ENCODE peak calls at places on chromosomes 2 and 18, in nine cellular contexts. K is left lung, I is psoas muscle, T is heart right ventricle, S is endodermal cell, V is heart left ventricle, C is neuronal stem cell, N is neural progenitor cell, H is SK-N-SH. U is an unnamed sample. For H3K27me3, the result is how much of the 10 kb centered on the place peaks cover.

GRCh38 chr2:140154271-140154670 is 1374.1 kb upstream of the NXPH2 start:
- DNase-seq in C (no peak), I (no peak), T (no peak), V (no peak), H (no peak), N (no peak), S (peak), K (no peak), U (no peak)

GRCh38 chr2:14572588-14573089 is 59.9 kb upstream of the LRATD1 start:
- DNase-seq in V (no peak), T (no peak), N (no peak), I (no peak), C (no peak), H (no peak), K (no peak), S (no peak), U (no peak)

GRCh38 chr18:56712761-56713160 is 61.6 kb downstream of the WDR7 start:
- DNase-seq in V (no peak), K (no peak), I (no peak), S (no peak), N (no peak), C (no peak), T (no peak), H (no peak), U (no peak)

GRCh38 chr2:188181439-188181838 is 110.2 kb upstream of the GULP1 start:
- DNase-seq in T (no peak), K (no peak), S (peak), V (no peak), N (peak), H (no peak), C (no peak), I (no peak), U (no peak)

GRCh38 chr2:150639917-150640538 is 152.6 kb upstream of the RND3 start:
- DNase-seq in K (no peak), I (no peak), C (no peak), H (no peak), N (no peak), T (no peak), S (no peak), V (no peak), U (no peak)

GRCh38 chr18:10424576-10425314 is 29.7 kb upstream of the APCDD1 start:
- DNase-seq in V (no peak), N (no peak), I (peak), K (no peak), S (no peak), C (no peak), T (peak), H (no peak), U (no peak)

GRCh38 chr2:113181491-113182051 is 7.8 kb downstream of the PSD4 start:
- DNase-seq in H (no peak), T (no peak), I (no peak), K (peak), S (no peak), N (no peak), C (no peak), V (no peak), U (no peak)

GRCh38 chr18:13291299-13291698 is 72.7 kb downstream of the LDLRAD4 start:
- DNase-seq in K (no peak), V (no peak), N (no peak), H (no peak), T (no peak), I (no peak), S (no peak), C (no peak), U (peak)

GRCh38 chr2:88669371-88670214 is 21.9 kb upstream of the RPIA start:
- DNase-seq in C (no peak), K (no peak), T (no peak), H (peak), V (peak), N (peak), I (no peak), S (peak), U (peak)

GRCh38 chr2:159201321-159202063 is 85.0 kb downstream of the WDSUB1 start:
- DNase-seq in I (no peak), H (no peak), K (no peak), C (no peak), S (no peak), N (no peak), T (no peak), V (no peak), U (no peak)

GRCh38 chr2:237603718-237604362 is 13.3 kb upstream of the RAB17 start:
- DNase-seq in H (no peak), S (peak), C (no peak), T (peak), I (no peak), K (no peak), V (peak), N (peak), U (no peak)

GRCh38 chr2:157746234-157746950 is 117.7 kb upstream of the ACVR1C start:
- DNase-seq in I (no peak), H (no peak), V (no peak), S (no peak), N (no peak), K (no peak), C (no peak), T (no peak), U (no peak)

GRCh38 chr2:65655000-65655399 is 222.6 kb upstream of the SPRED2 start:
- DNase-seq in H (no peak), V (no peak), N (no peak), K (no peak), I (no peak), S (no peak), T (no peak), C (no peak), U (no peak)

GRCh38 chr2:72147303-72147970 is at the start of gene CYP26B1:
- DNase-seq in H (peak), I (peak), K (peak), N (peak), V (peak), T (no peak), C (peak), S (peak), U (peak)

GRCh38 chr2:215083146-215083545 is 55.3 kb downstream of the ABCA12 start:
- DNase-seq in H (no peak), N (no peak), K (no peak), I (no peak), V (no peak), S (no peak), C (no peak), T (no peak), U (no peak)

GRCh38 chr2:54535599-54536195 is 79.6 kb downstream of the SPTBN1 start:
- DNase-seq in N (no peak), C (no peak), I (peak), H (no peak), T (peak), K (peak), S (no peak), V (no peak), U (no peak)

GRCh38 chr18:24161304-24161703 is 22.4 kb downstream of the CABYR start:
- DNase-seq in T (no peak), S (no peak), N (no peak), C (no peak), K (no peak), I (no peak), V (no peak), H (no peak), U (no peak)

GRCh38 chr18:50816767-50817166 is 3.0 kb downstream of the MRO start:
- DNase-seq in V (no peak), H (no peak), N (peak), K (no peak), C (no peak), I (no peak), T (no peak), S (no peak), U (peak)

GRCh38 chr18:50819727-50820378 is at the start of gene MRO:
- DNase-seq in T (peak), I (peak), K (peak), S (peak), H (peak), C (peak), N (peak), V (peak), U (peak)

GRCh38 chr18:50817898-50818250 is 1.9 kb downstream of the MRO start:
- DNase-seq in S (no peak), I (no peak), T (no peak), V (no peak), C (no peak), K (no peak), H (no peak), N (no peak), U (no peak)

GRCh38 chr18:50819027-50819726 is 639 bp downstream of the MRO start:
- DNase-seq in C (peak), N (peak), I (peak), V (peak), K (no peak), H (peak), T (peak), S (peak), U (peak)

DNA sequence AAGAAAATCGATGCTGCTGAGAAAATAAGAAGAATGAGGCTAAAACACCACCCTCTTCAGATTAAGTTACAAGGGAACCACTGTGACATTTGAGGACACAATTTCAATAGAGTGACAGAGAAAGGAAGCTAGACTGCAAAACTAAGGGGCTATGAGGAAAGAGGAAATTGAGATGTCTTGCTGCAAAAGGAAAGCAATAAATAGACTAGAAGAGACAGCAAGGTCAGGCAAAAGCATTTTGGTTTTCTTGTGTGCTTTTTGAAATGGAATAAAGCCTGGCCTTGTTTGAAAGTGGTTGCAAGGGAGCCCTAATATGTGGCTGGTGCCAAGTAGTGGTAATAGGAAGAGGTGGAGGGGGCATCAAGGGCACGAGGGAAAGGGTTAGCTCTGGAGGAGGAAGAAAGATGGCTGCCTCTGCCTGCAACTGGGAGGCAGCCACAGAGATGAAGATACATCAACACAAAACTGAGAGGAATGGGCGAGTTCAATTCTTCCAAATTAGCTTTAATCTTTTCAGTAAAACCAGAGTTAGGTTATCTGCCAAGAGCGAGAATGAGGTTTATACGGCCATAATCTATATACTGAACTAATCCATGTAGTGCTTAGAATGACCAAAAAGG is 1.2 kb upstream of the MRO start:
- DNase-seq in I (no peak), N (no peak), H (no peak), C (no peak), V (no peak), K (no peak), T (no peak), S (no peak), U (no peak)
- H3K4me3 ChIP-seq in I (no peak), N (no peak), H (no peak), C (no peak), V (no peak), K (no peak), T (no peak), S (no peak), U (no peak)

GRCh38 chr2:26585100-26585499 is 56.1 kb downstream of the CIB4 start:
- DNase-seq in T (no peak), S (no peak), I (no peak), C (no peak), V (no peak), H (peak), N (no peak), K (peak), U (peak)
- H3K27me3 ChIP-seq in T (half or more), S (under half), I (under half), C (under half), V (under half), H (half or more), N (under half), K (under half), U (under half)

DNA sequence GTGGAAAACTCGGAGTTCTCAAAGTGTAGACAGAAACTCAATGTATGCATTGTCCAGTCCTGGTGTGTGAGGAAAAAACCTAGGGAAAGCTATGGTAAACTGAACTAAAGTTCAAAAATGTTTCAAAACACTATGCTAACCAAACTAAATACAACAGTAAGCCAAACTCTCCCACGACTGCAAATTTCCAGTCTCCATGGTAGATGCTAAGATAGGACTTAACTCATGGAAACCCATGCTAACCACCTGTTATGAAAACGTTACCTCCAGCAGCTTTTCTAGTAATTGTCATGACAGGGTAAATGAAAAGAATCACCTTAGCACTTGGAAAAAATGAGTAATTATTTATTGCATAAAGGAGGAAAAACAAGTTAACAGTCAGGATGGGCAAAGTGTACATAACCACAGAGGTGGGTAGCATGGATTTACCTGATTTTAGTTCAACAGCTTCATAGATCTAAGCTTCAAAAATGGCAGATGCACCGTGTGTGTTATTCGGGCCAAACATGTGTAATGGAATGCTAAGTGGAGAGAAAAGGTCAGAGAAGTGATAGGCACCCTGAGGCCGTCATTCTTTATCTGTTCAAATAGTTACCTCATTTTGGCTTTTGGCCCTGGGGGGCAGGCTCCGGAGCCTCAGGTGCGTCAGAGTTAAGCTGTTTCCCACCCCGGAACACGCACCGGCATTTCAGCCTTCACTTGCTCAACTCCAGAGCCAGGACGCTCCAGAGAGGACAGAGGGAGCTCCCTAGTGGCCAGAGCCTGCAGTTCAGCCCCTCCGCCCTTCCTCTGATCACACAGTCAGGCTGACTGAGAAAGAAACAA is 135.5 kb upstream of the EPC2 start:
- DNase-seq in N (peak), I (peak), H (peak), C (peak), T (peak), K (peak), S (peak), V (peak), U (peak)
- H3K4me3 ChIP-seq in N (no peak), I (peak), H (peak), C (no peak), T (peak), K (no peak), S (no peak), V (peak), U (no peak)

GRCh38 chr18:77340815-77341214 is 91.2 kb downstream of the GALR1 start:
- DNase-seq in C (no peak), H (no peak), S (no peak), I (no peak), N (no peak), T (no peak), V (no peak), K (no peak), U (no peak)

GRCh38 chr18:77339093-77339492 is 89.4 kb downstream of the GALR1 start:
- DNase-seq in K (no peak), T (no peak), C (no peak), N (no peak), H (no peak), S (no peak), V (no peak), I (no peak), U (no peak)

GRCh38 chr18:77341527-77341926 is 91.9 kb downstream of the GALR1 start:
- DNase-seq in I (no peak), T (no peak), H (no peak), N (no peak), K (no peak), V (no peak), C (no peak), S (no peak), U (peak)

GRCh38 chr18:77342736-77343135 is 93.1 kb downstream of the GALR1 start:
- DNase-seq in I (no peak), V (no peak), K (no peak), C (no peak), N (no peak), S (no peak), H (no peak), T (no peak), U (no peak)

GRCh38 chr18:77339623-77340022 is 90.0 kb downstream of the GALR1 start:
- DNase-seq in K (no peak), H (no peak), N (no peak), V (no peak), I (no peak), T (no peak), C (no peak), S (no peak), U (no peak)
- H3K27me3 ChIP-seq in K (under half), H (under half), N (under half), V (under half), I (under half), T (under half), C (under half), S (under half), U (under half)

GRCh38 chr18:961644-962355 is 57.1 kb downstream of the ADCYAP1 start:
- DNase-seq in I (no peak), T (peak), H (peak), S (peak), N (peak), V (peak), C (peak), K (no peak), U (peak)
- H3K4me3 ChIP-seq in I (peak), T (peak), H (peak), S (peak), N (peak), V (peak), C (no peak), K (no peak), U (peak)

GRCh38 chr18:22173928-22174301 is 4.5 kb downstream of the GATA6 start:
- DNase-seq in V (no peak), H (no peak), S (peak), N (peak), I (no peak), K (no peak), T (no peak), C (no peak), U (peak)
- H3K27me3 ChIP-seq in V (under half), H (half or more), S (under half), N (half or more), I (under half), K (under half), T (under half), C (half or more), U (half or more)

GRCh38 chr2:10344105-10345066 is 41.7 kb downstream of the HPCAL1 start:
- DNase-seq in C (no peak), S (no peak), T (no peak), K (no peak), I (no peak), H (peak), V (no peak), N (no peak), U (no peak)

GRCh38 chr2:10345813-10346212 is 43.1 kb downstream of the HPCAL1 start:
- DNase-seq in N (no peak), V (no peak), K (peak), H (no peak), S (no peak), T (no peak), C (no peak), I (no peak), U (no peak)

GRCh38 chr2:10347559-10347941 is 44.8 kb downstream of the HPCAL1 start:
- DNase-seq in T (no peak), V (no peak), I (no peak), K (peak), N (no peak), H (no peak), C (no peak), S (no peak), U (no peak)

GRCh38 chr2:10345126-10345525 is 42.4 kb downstream of the HPCAL1 start:
- DNase-seq in N (no peak), I (no peak), T (no peak), C (no peak), H (no peak), K (no peak), V (no peak), S (no peak), U (no peak)

DNA sequence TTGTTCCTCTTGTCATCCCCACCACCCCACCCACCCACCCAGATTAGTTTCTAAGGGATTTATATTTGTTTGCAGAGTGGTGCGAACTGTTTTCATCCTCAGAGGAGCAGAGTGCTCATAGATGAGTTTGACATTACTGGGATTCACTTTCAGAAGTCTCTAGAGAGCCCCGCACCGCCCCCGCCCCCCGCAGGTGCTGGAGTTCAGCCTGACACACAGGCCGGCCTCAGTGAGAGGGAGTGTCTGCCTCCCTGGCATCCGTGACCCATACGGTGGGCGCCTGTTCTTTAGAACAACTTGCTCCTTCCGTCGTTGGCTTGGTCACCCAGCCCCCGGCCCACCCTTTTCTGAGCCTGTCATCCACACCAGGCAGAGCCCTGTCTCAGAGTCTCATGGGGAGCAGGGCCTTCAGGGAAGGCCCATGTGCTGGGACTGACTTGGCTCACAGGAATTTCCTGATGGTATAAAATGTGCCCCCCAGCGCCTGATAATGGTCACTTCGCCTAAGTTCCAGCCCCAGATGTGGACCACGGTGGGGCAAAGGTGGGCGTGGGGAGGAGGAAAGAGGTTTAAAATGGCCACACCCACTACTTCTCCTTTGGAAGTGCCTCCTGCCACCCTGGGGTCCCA is 44.3 kb downstream of the HPCAL1 start:
- DNase-seq in H (no peak), S (peak), T (no peak), V (no peak), K (peak), N (no peak), I (no peak), C (no peak), U (peak)
- H3K4me3 ChIP-seq in H (no peak), S (no peak), T (no peak), V (no peak), K (no peak), N (no peak), I (no peak), C (no peak), U (no peak)

GRCh38 chr2:118836411-118836930 is 11.0 kb downstream of the EN1 start:
- DNase-seq in I (no peak), S (no peak), H (no peak), C (no peak), T (no peak), K (no peak), N (no peak), V (no peak), U (no peak)
- H3K27me3 ChIP-seq in I (under half), S (half or more), H (half or more), C (half or more), T (half or more), K (half or more), N (half or more), V (half or more), U (half or more)

DNA sequence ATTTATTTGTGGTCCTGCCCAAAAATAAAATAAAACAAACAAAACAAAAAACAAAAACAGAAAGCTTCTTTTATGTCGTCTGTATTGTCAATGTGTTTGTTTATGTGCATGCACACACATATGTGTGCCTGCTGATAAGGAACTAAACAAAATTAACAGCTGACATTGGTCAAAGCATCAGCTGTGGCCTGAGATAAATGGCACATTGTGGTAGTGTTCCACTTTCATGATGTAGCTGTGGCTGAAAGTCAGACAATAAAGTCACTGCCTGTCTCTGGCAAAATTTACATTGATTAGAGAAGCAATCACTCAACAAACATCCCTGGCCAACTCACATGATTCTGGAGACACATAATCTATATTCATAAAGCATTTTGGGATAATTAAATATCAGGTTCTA is 203.4 kb upstream of the PIK3C3 start:
- DNase-seq in V (no peak), N (no peak), H (no peak), T (no peak), C (no peak), S (no peak), I (no peak), K (no peak), U (no peak)
- H3K4me3 ChIP-seq in V (no peak), N (no peak), H (no peak), T (no peak), C (no peak), S (no peak), I (no peak), K (no peak), U (no peak)

GRCh38 chr2:184338776-184339175 is 259.6 kb upstream of the ZNF804A start:
- DNase-seq in I (no peak), S (peak), V (no peak), H (no peak), K (no peak), N (peak), T (no peak), C (no peak), U (peak)
- H3K27me3 ChIP-seq in I (under half), S (under half), V (under half), H (under half), K (under half), N (under half), T (under half), C (under half), U (under half)